ENCODE peak calls at places on chromosomes 4 and X, in six cellular contexts. One of them, this sample, is unnamed.

GRCh38 chr4:74777531-74777930 is 16.8 kb downstream of the BTC start:
- DNase-seq in K562: no peak
- DNase-seq in SK-N-SH: no peak
- DNase-seq in GM12878: no peak
- DNase-seq in HepG2: no peak
- DNase-seq in A549: no peak
- DNase-seq in this sample: no peak

GRCh38 chrX:123083924-123084323 is 100.2 kb upstream of the GRIA3 start:
- DNase-seq in HepG2: no peak
- DNase-seq in SK-N-SH: no peak
- DNase-seq in GM12878: no peak
- DNase-seq in A549: no peak
- DNase-seq in K562: no peak
- DNase-seq in this sample: no peak

GRCh38 chr4:52627876-52628275 is 31.2 kb downstream of the USP46 start:
- DNase-seq in HepG2: no peak
- DNase-seq in GM12878: no peak
- DNase-seq in K562: no peak
- DNase-seq in A549: no peak
- DNase-seq in SK-N-SH: no peak
- DNase-seq in this sample: no peak

GRCh38 chr4:14025093-14025492 is 397.6 kb upstream of the BOD1L1 start:
- DNase-seq in SK-N-SH: no peak
- DNase-seq in A549: no peak
- DNase-seq in GM12878: no peak
- DNase-seq in HepG2: no peak
- DNase-seq in K562: no peak
- DNase-seq in this sample: no peak

GRCh38 chr4:118348886-118349285 is 3.9 kb downstream of the PRSS12 start:
- DNase-seq in K562: no peak
- DNase-seq in A549: no peak
- DNase-seq in HepG2: no peak
- DNase-seq in GM12878: no peak
- DNase-seq in SK-N-SH: no peak
- DNase-seq in this sample: no peak

GRCh38 chr4:66829310-66829709 is 716.0 kb downstream of the CENPC start:
- DNase-seq in HepG2: no peak
- DNase-seq in A549: no peak
- DNase-seq in K562: no peak
- DNase-seq in SK-N-SH: no peak
- DNase-seq in GM12878: no peak
- DNase-seq in this sample: no peak

GRCh38 chr4:67871867-67872266 is 11.9 kb downstream of the TMPRSS11D start:
- DNase-seq in GM12878: no peak
- DNase-seq in SK-N-SH: peak; percentile 20
- DNase-seq in HepG2: peak; percentile 24
- DNase-seq in A549: peak; percentile 3
- DNase-seq in K562: peak; percentile 29
- DNase-seq in this sample: peak; percentile 61

GRCh38 chr4:53049528-53049927 is 187.4 kb downstream of the RASL11B start:
- DNase-seq in SK-N-SH: peak; percentile 34
- DNase-seq in HepG2: no peak
- DNase-seq in K562: no peak
- DNase-seq in A549: no peak
- DNase-seq in GM12878: no peak
- DNase-seq in this sample: no peak

GRCh38 chrX:64398088-64398487 is 2.8 kb upstream of the MTMR8 start:
- DNase-seq in HepG2: no peak
- DNase-seq in K562: no peak
- DNase-seq in GM12878: no peak
- DNase-seq in A549: no peak
- DNase-seq in SK-N-SH: no peak
- DNase-seq in this sample: no peak

GRCh38 chr4:37434469-37434868 is 189.9 kb downstream of the NWD2 start:
- DNase-seq in SK-N-SH: no peak
- DNase-seq in K562: no peak
- DNase-seq in GM12878: no peak
- DNase-seq in A549: no peak
- DNase-seq in HepG2: no peak
- DNase-seq in this sample: peak; percentile 10

GRCh38 chr4:183469327-183469726 is 24.9 kb downstream of the CDKN2AIP start:
- DNase-seq in K562: no peak
- DNase-seq in SK-N-SH: no peak
- DNase-seq in A549: no peak
- DNase-seq in HepG2: no peak
- DNase-seq in GM12878: no peak
- DNase-seq in this sample: no peak

GRCh38 chrX:133847595-133847994 is 137.8 kb downstream of the GPC3 start:
- DNase-seq in A549: no peak
- DNase-seq in GM12878: no peak
- DNase-seq in HepG2: no peak
- DNase-seq in SK-N-SH: no peak
- DNase-seq in K562: no peak
- DNase-seq in this sample: no peak

GRCh38 chr4:104571341-104571740 is 76.6 kb upstream of the CXXC4 start:
- DNase-seq in SK-N-SH: no peak
- DNase-seq in HepG2: no peak
- DNase-seq in K562: no peak
- DNase-seq in A549: no peak
- DNase-seq in GM12878: no peak
- DNase-seq in this sample: no peak

GRCh38 chr4:111641813-111642579 is 503.3 kb upstream of the FAM241A start:
- DNase-seq in K562: peak; percentile 60
- DNase-seq in HepG2: peak; percentile 87
- DNase-seq in A549: peak; percentile 45
- DNase-seq in SK-N-SH: peak; percentile 52
- DNase-seq in GM12878: peak; percentile 13
- DNase-seq in this sample: peak; percentile 86

GRCh38 chr4:15149842-15150592 is 147.7 kb downstream of the CPEB2 start:
- DNase-seq in K562: peak; percentile 94
- DNase-seq in A549: peak; percentile 43
- DNase-seq in SK-N-SH: peak; percentile 54
- DNase-seq in HepG2: peak; percentile 93
- DNase-seq in GM12878: peak; percentile 19
- DNase-seq in this sample: peak; percentile 76

GRCh38 chr4:16113741-16114140 is 29.9 kb upstream of the PROM1 start:
- DNase-seq in A549: no peak
- DNase-seq in K562: no peak
- DNase-seq in HepG2: no peak
- DNase-seq in GM12878: no peak
- DNase-seq in SK-N-SH: no peak
- DNase-seq in this sample: no peak

GRCh38 chrX:131975851-131976250 is 47.3 kb upstream of the STK26 start:
- DNase-seq in HepG2: no peak
- DNase-seq in SK-N-SH: no peak
- DNase-seq in GM12878: no peak
- DNase-seq in A549: no peak
- DNase-seq in K562: no peak
- DNase-seq in this sample: no peak

GRCh38 chrX:46647251-46647650 is 73.7 kb downstream of the CHST7 start:
- DNase-seq in HepG2: no peak
- DNase-seq in GM12878: no peak
- DNase-seq in K562: no peak
- DNase-seq in SK-N-SH: no peak
- DNase-seq in A549: no peak
- DNase-seq in this sample: no peak

GRCh38 chr4:54781771-54782170 is 124.0 kb downstream of the KIT start:
- DNase-seq in SK-N-SH: no peak
- DNase-seq in GM12878: no peak
- DNase-seq in K562: no peak
- DNase-seq in HepG2: no peak
- DNase-seq in A549: no peak
- DNase-seq in this sample: no peak

GRCh38 chrX:19655032-19655431 is 139.7 kb upstream of the MAP3K15 start:
- DNase-seq in K562: no peak
- DNase-seq in GM12878: no peak
- DNase-seq in SK-N-SH: no peak
- DNase-seq in A549: no peak
- DNase-seq in HepG2: no peak
- DNase-seq in this sample: no peak

GRCh38 chr4:110867251-110867960 is 244.5 kb upstream of the PITX2 start:
- DNase-seq in A549: no peak
- DNase-seq in HepG2: no peak
- DNase-seq in GM12878: peak; percentile 44
- DNase-seq in SK-N-SH: no peak
- DNase-seq in K562: no peak
- DNase-seq in this sample: no peak

GRCh38 chr4:140012688-140013087 is 141.3 kb downstream of the MAML3 start:
- DNase-seq in GM12878: no peak
- DNase-seq in A549: peak; percentile 57
- DNase-seq in K562: peak; percentile 24
- DNase-seq in SK-N-SH: peak; percentile 33
- DNase-seq in HepG2: peak; percentile 70
- DNase-seq in this sample: peak; percentile 95

GRCh38 chrX:40201486-40201885 is 103.7 kb upstream of the BCOR start:
- DNase-seq in HepG2: no peak
- DNase-seq in GM12878: peak; percentile 66
- DNase-seq in A549: no peak
- DNase-seq in K562: no peak
- DNase-seq in SK-N-SH: no peak
- DNase-seq in this sample: no peak
- TF ChIP-seq SMC3 in HepG2: no peak
- TF ChIP-seq SMC3 in GM12878: peak; percentile 0
- TF ChIP-seq SMC3 in A549: no peak
- TF ChIP-seq SMC3 in K562: no peak
- TF ChIP-seq SMC3 in SK-N-SH: no peak
- TF ChIP-seq SMC3 in this sample: no peak

GRCh38 chrX:154373340-154374306 is 811 bp downstream of the FLNA start:
- DNase-seq in A549: peak; percentile 72
- DNase-seq in GM12878: peak; percentile 5
- DNase-seq in SK-N-SH: no peak
- DNase-seq in K562: peak; percentile 75
- DNase-seq in HepG2: peak; percentile 59
- DNase-seq in this sample: peak; percentile 83
- TF ChIP-seq RFX5 in A549: no peak
- TF ChIP-seq RFX5 in GM12878: no peak
- TF ChIP-seq RFX5 in SK-N-SH: no peak
- TF ChIP-seq RFX5 in K562: no peak
- TF ChIP-seq RFX5 in HepG2: no peak
- TF ChIP-seq RFX5 in this sample: no peak

GRCh38 chrX:39705299-39705698 is 392.5 kb downstream of the BCOR start:
- DNase-seq in K562: peak; percentile 25
- DNase-seq in SK-N-SH: no peak
- DNase-seq in HepG2: no peak
- DNase-seq in GM12878: no peak
- DNase-seq in A549: peak; percentile 52
- DNase-seq in this sample: peak; percentile 88
- TF ChIP-seq SMC3 in K562: no peak
- TF ChIP-seq SMC3 in SK-N-SH: peak; percentile 5
- TF ChIP-seq SMC3 in HepG2: no peak
- TF ChIP-seq SMC3 in GM12878: no peak
- TF ChIP-seq SMC3 in A549: peak; percentile 14
- TF ChIP-seq SMC3 in this sample: peak; percentile 27

GRCh38 chrX:41245641-41246040 is 88.3 kb upstream of the DDX3X start:
- DNase-seq in HepG2: no peak
- DNase-seq in K562: no peak
- DNase-seq in SK-N-SH: no peak
- DNase-seq in GM12878: no peak
- DNase-seq in A549: no peak
- DNase-seq in this sample: no peak
- TF ChIP-seq RFX5 in HepG2: no peak
- TF ChIP-seq RFX5 in K562: no peak
- TF ChIP-seq RFX5 in SK-N-SH: no peak
- TF ChIP-seq RFX5 in GM12878: no peak
- TF ChIP-seq RFX5 in A549: no peak
- TF ChIP-seq RFX5 in this sample: no peak

GRCh38 chr4:2354127-2354526 is 64.3 kb downstream of the ZFYVE28 start:
- DNase-seq in GM12878: no peak
- DNase-seq in HepG2: no peak
- DNase-seq in SK-N-SH: peak; percentile 77
- DNase-seq in K562: peak; percentile 23
- DNase-seq in A549: peak; percentile 11
- DNase-seq in this sample: no peak
- TF ChIP-seq SMC3 in GM12878: peak; percentile 9
- TF ChIP-seq SMC3 in HepG2: no peak
- TF ChIP-seq SMC3 in SK-N-SH: peak; percentile 46
- TF ChIP-seq SMC3 in K562: no peak
- TF ChIP-seq SMC3 in A549: no peak
- TF ChIP-seq SMC3 in this sample: peak; percentile 37

GRCh38 chr4:148376151-148376550 is 66.1 kb downstream of the NR3C2 start:
- DNase-seq in GM12878: no peak
- DNase-seq in SK-N-SH: peak; percentile 3
- DNase-seq in K562: no peak
- DNase-seq in HepG2: peak; percentile 94
- DNase-seq in A549: no peak
- DNase-seq in this sample: peak; percentile 62
- TF ChIP-seq RFX5 in GM12878: no peak
- TF ChIP-seq RFX5 in SK-N-SH: no peak
- TF ChIP-seq RFX5 in K562: no peak
- TF ChIP-seq RFX5 in HepG2: no peak
- TF ChIP-seq RFX5 in A549: no peak
- TF ChIP-seq RFX5 in this sample: no peak

GRCh38 chr4:78024085-78024484 is 33.0 kb upstream of the FRAS1 start:
- DNase-seq in SK-N-SH: no peak
- DNase-seq in A549: no peak
- DNase-seq in K562: no peak
- DNase-seq in HepG2: no peak
- DNase-seq in GM12878: no peak
- DNase-seq in this sample: no peak
- TF ChIP-seq SMC3 in SK-N-SH: no peak
- TF ChIP-seq SMC3 in A549: no peak
- TF ChIP-seq SMC3 in K562: no peak
- TF ChIP-seq SMC3 in HepG2: no peak
- TF ChIP-seq SMC3 in GM12878: no peak
- TF ChIP-seq SMC3 in this sample: no peak

GRCh38 chrX:74437530-74437929 is 16.2 kb downstream of the SLC16A2 start:
- DNase-seq in A549: no peak
- DNase-seq in GM12878: no peak
- DNase-seq in HepG2: no peak
- DNase-seq in K562: no peak
- DNase-seq in SK-N-SH: no peak
- DNase-seq in this sample: no peak

GRCh38 chrX:74431807-74432206 is 10.5 kb downstream of the SLC16A2 start:
- DNase-seq in A549: no peak
- DNase-seq in GM12878: no peak
- DNase-seq in SK-N-SH: no peak
- DNase-seq in HepG2: no peak
- DNase-seq in K562: no peak
- DNase-seq in this sample: no peak

GRCh38 chrX:74438771-74439170 is 17.5 kb downstream of the SLC16A2 start:
- DNase-seq in HepG2: no peak
- DNase-seq in K562: no peak
- DNase-seq in A549: no peak
- DNase-seq in GM12878: no peak
- DNase-seq in SK-N-SH: no peak
- DNase-seq in this sample: no peak

GRCh38 chrX:74434336-74434735 is 13.0 kb downstream of the SLC16A2 start:
- DNase-seq in K562: no peak
- DNase-seq in GM12878: no peak
- DNase-seq in HepG2: no peak
- DNase-seq in A549: no peak
- DNase-seq in SK-N-SH: no peak
- DNase-seq in this sample: no peak
- TF ChIP-seq RFX5 in K562: no peak
- TF ChIP-seq RFX5 in GM12878: no peak
- TF ChIP-seq RFX5 in HepG2: no peak
- TF ChIP-seq RFX5 in A549: no peak
- TF ChIP-seq RFX5 in SK-N-SH: no peak
- TF ChIP-seq RFX5 in this sample: no peak

This sample was measured in IMR-90.